ENCODE peak calls at places on chromosomes 16 and 17, in four cellular contexts. Q is K562, U is GM12878, H is HepG2. X is an unnamed sample.

GRCh38 chr17:8393470-8394231 is 4.0 kb downstream of the RNF222 start:
- DNase-seq in Q (no peak), U (no peak), H (no peak), X (no peak)

GRCh38 chr17:17580662-17581470 is 10.6 kb downstream of the PEMT start:
- DNase-seq in U (no peak), H (peak; percentile 77), Q (no peak), X (no peak)

GRCh38 chr17:77728022-77728671 is 230.4 kb upstream of the TNRC6C start:
- DNase-seq in U (no peak), H (peak; percentile 58), Q (no peak), X (no peak)

GRCh38 chr16:85746431-85747227 is 4.3 kb downstream of the C16orf74 start:
- DNase-seq in Q (no peak), H (no peak), U (no peak), X (no peak)

GRCh38 chr16:11087691-11088431 is 143.5 kb downstream of the CLEC16A start:
- DNase-seq in Q (no peak), U (no peak), H (no peak), X (no peak)

GRCh38 chr17:2635241-2635640 is 41.8 kb downstream of the PAFAH1B1 start:
- DNase-seq in U (no peak), H (no peak), Q (no peak), X (no peak)

GRCh38 chr17:82201498-82201910 is 11.1 kb downstream of the CCDC57 start:
- DNase-seq in Q (no peak), H (no peak), U (no peak), X (no peak)

GRCh38 chr16:15427648-15428239 is 6.6 kb upstream of the BMERB1 start:
- DNase-seq in U (no peak), H (peak; percentile 69), Q (peak; percentile 31), X (peak; percentile 48)

GRCh38 chr17:313911-314613 is 38.5 kb downstream of the RPH3AL start:
- DNase-seq in U (no peak), H (no peak), Q (no peak), X (no peak)

GRCh38 chr16:8931864-8932263 is 31.8 kb downstream of the USP7 start:
- DNase-seq in U (no peak), H (peak; percentile 48), Q (peak; percentile 62), X (peak; percentile 39)

GRCh38 chr16:79007614-79008013 is 592.9 kb downstream of the MAF start:
- DNase-seq in Q (no peak), H (no peak), U (no peak), X (no peak)

GRCh38 chr17:64156670-64157069 is 26.7 kb upstream of the ERN1 start:
- DNase-seq in U (no peak), Q (no peak), H (no peak), X (no peak)

GRCh38 chr17:76154935-76155845 is 14.1 kb upstream of the FOXJ1 start:
- DNase-seq in U (no peak), Q (no peak), H (no peak), X (no peak)

GRCh38 chr17:66900126-66901010 is 64.1 kb upstream of the CACNG4 start:
- DNase-seq in H (peak; percentile 33), U (no peak), Q (peak; percentile 27), X (no peak)

GRCh38 chr16:27374794-27375499 is 27.0 kb upstream of the IL21R start:
- DNase-seq in U (peak; percentile 90), H (peak; percentile 92), Q (peak; percentile 89), X (peak; percentile 86)

GRCh38 chr16:74322301-74322710 is 25.7 kb downstream of the PSMD7 start:
- DNase-seq in H (no peak), Q (no peak), U (no peak), X (no peak)

GRCh38 chr17:64282753-64283080 is 19.7 kb upstream of the TEX2 start:
- DNase-seq in Q (no peak), U (no peak), H (no peak), X (no peak)

GRCh38 chr16:30186782-30187555 is 3.6 kb downstream of the CORO1A start:
- DNase-seq in U (peak; percentile 36), Q (peak; percentile 66), H (peak; percentile 41), X (peak; percentile 87)

GRCh38 chr16:70630960-70631745 is 15.2 kb upstream of the IL34 start:
- DNase-seq in H (no peak), Q (no peak), U (no peak), X (no peak)

GRCh38 chr17:38870259-38871165 is 654 bp downstream of the LASP1 start:
- DNase-seq in H (peak; percentile 40), Q (peak; percentile 80), U (no peak), X (no peak)

GRCh38 chr16:86632206-86632605 is 53.9 kb downstream of the FOXL1 start:
- DNase-seq in Q (no peak), H (no peak), U (no peak), X (no peak)

GRCh38 chr17:44793885-44794698 is 35.3 kb downstream of the ADAM11 start:
- DNase-seq in Q (no peak), U (no peak), H (no peak), X (no peak)

GRCh38 chr16:72066747-72067146 is 3.7 kb downstream of the HPR start:
- DNase-seq in H (peak; percentile 72), Q (peak; percentile 48), U (no peak), X (peak; percentile 38)

GRCh38 chr16:53950677-53951076 is 246.7 kb downstream of the FTO start:
- DNase-seq in H (no peak), U (no peak), Q (no peak), X (no peak)

GRCh38 chr17:11608396-11608795 is 10.1 kb downstream of the DNAH9 start:
- DNase-seq in U (no peak), Q (no peak), H (peak; percentile 85), X (no peak)

GRCh38 chr17:28494445-28495188 is 11.5 kb upstream of the FOXN1 start:
- DNase-seq in Q (peak; percentile 89), U (no peak), H (peak; percentile 27), X (peak; percentile 78)

GRCh38 chr17:17406225-17406624 is 70.6 kb upstream of the MED9 start:
- DNase-seq in H (peak; percentile 79), U (no peak), Q (no peak), X (no peak)

GRCh38 chr17:50681260-50682200 is 26.2 kb downstream of the ANKRD40 start:
- DNase-seq in Q (peak; percentile 75), H (peak; percentile 69), U (no peak), X (peak; percentile 78)

GRCh38 chr17:4901648-4902344 is 1.1 kb downstream of the CHRNE start:
- DNase-seq in Q (peak; percentile 64), U (no peak), H (no peak), X (no peak)

GRCh38 chr17:12839042-12839441 is 49.7 kb downstream of the ARHGAP44 start:
- DNase-seq in Q (no peak), U (no peak), H (no peak), X (no peak)

GRCh38 chr16:59373632-59374031 is 639.5 kb upstream of the GOT2 start:
- DNase-seq in H (no peak), Q (no peak), U (no peak), X (no peak)

GRCh38 chr16:17501321-17501720 is 30.6 kb upstream of the XYLT1 start:
- DNase-seq in H (no peak), Q (no peak), U (no peak), X (no peak)

GRCh38 chr16:79656537-79657115 is 56.1 kb upstream of the MAF start:
- DNase-seq in U (no peak), H (no peak), Q (no peak), X (no peak)

GRCh38 chr16:83966153-83966696 is 1.8 kb upstream of the NECAB2 start:
- DNase-seq in H (no peak), U (no peak), Q (no peak), X (no peak)
- TF ChIP-seq TARDBP in H (no peak), U (no peak), Q (no peak), X (no peak)

DNA sequence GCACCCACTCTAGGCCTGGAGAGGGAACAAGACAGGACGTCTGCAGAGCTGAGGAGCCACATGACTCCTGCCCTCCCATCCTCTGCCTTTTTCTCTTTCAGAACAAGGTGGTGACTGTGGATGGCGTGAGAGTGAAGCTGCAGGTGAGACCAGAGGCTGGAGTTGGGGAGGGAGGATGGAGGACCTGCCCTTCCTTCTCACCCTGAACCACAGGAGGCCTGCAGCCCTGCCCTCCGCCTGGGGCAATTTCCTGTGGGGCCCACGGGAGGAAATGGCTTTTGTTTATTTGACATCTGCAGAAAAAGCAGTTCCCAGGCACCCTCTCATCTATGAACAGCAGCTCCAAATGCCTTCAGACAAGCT is 5.1 kb downstream of the RAB37 start:
- DNase-seq in H (no peak), Q (no peak), U (peak; percentile 69), X (no peak)
- TF ChIP-seq FOXK2 in H (no peak), Q (no peak), U (no peak), X (no peak)

GRCh38 chr17:47159315-47159714 is 29.8 kb downstream of the CDC27 start:
- DNase-seq in U (no peak), H (no peak), Q (no peak), X (no peak)
- TF ChIP-seq TARDBP in U (no peak), H (no peak), Q (no peak), X (no peak)

DNA sequence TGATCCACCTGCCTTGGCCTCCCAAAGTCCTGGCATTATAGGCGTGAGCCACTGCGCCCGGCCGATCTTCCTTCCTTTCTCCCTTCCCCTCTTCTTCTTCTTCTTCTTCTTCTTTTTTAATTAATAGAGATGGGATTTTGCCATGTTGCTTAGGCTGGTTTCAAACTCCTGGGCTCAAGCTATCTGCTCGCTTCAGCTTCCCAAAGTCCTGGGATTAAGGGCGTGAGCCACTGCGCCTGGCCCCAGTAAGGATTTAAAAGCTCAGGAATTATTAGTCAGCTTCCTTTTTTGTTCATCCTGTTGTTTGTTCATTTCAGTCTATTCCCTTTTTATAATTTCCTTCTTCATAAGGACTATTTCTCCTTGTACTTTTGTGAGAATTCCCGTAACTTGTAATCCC is 32.7 kb upstream of the LRRC37A start:
- DNase-seq in H (no peak), U (no peak), Q (no peak), X (no peak)
- TF ChIP-seq FOXK2 in H (no peak), U (no peak), Q (no peak), X (no peak)

GRCh38 chr16:1428511-1428910 is 2.4 kb upstream of the PERCC1 start:
- DNase-seq in Q (peak; percentile 77), U (no peak), H (no peak), X (peak; percentile 57)
- TF ChIP-seq TARDBP in Q (no peak), U (no peak), H (no peak), X (no peak)

GRCh38 chr17:60156746-60157145 is 7.0 kb downstream of the CA4 start:
- DNase-seq in Q (no peak), H (no peak), U (no peak), X (no peak)

GRCh38 chr17:60157487-60158040 is 7.8 kb downstream of the CA4 start:
- DNase-seq in H (no peak), Q (no peak), U (no peak), X (no peak)

GRCh38 chr17:60155427-60155814 is 5.6 kb downstream of the CA4 start:
- DNase-seq in H (no peak), Q (no peak), U (no peak), X (no peak)

GRCh38 chr17:60154616-60155426 is 5.0 kb downstream of the CA4 start:
- DNase-seq in Q (no peak), H (no peak), U (no peak), X (no peak)

DNA sequence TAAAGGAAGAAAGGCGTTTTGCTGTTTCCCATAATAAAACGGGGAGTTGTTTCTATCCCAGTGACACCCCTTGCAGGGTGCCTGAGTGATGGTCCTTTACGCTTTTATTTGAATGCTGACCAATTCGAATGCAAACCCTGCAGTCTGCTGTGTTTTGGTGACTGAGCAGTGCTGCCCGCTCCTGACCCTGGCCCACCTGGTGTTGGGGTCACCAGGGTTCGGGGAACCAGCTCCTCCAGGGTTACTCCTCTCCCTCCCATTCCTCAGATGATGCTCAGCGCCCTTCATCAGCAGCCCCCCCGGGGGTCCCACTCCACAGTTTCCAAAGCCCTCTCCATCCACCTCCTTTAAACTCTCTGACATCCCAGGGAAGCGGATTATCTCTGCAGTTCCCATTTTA is 6.0 kb downstream of the CA4 start:
- DNase-seq in Q (no peak), U (no peak), H (no peak), X (no peak)
- TF ChIP-seq FOXK2 in Q (no peak), U (no peak), H (no peak), X (no peak)

X was measured in HEK293T.